ENCODE peak calls at places on chromosomes 7 and 10, in eight cellular contexts. One of them, this sample, is unnamed.

GRCh38 chr10:11551915-11552602 is 59.4 kb downstream of the USP6NL start:
- DNase-seq in IMR-90: peak; percentile 97
- DNase-seq in fibroblast of lung: peak; percentile 92
- DNase-seq in A673: peak; percentile 94
- DNase-seq in mammary epithelial cell: peak; percentile 95
- DNase-seq in transverse colon: no peak
- DNase-seq in endodermal cell: no peak
- DNase-seq in OCI-LY7: no peak
- DNase-seq in this sample: peak; percentile 65

GRCh38 chr10:60114765-60115586 is 208.6 kb upstream of the CCDC6 start:
- DNase-seq in fibroblast of lung: peak; percentile 85
- DNase-seq in OCI-LY7: peak; percentile 56
- DNase-seq in mammary epithelial cell: peak; percentile 55
- DNase-seq in transverse colon: no peak
- DNase-seq in endodermal cell: peak; percentile 60
- DNase-seq in IMR-90: peak; percentile 69
- DNase-seq in A673: peak; percentile 72
- DNase-seq in this sample: no peak

GRCh38 chr10:480928-481551 is 208.4 kb downstream of the DIP2C start:
- DNase-seq in IMR-90: peak; percentile 57
- DNase-seq in endodermal cell: peak; percentile 39
- DNase-seq in OCI-LY7: no peak
- DNase-seq in mammary epithelial cell: no peak
- DNase-seq in A673: peak; percentile 21
- DNase-seq in fibroblast of lung: peak; percentile 51
- DNase-seq in transverse colon: no peak
- DNase-seq in this sample: no peak

GRCh38 chr10:75395171-75395954 is 6.2 kb downstream of the ZNF503 start:
- DNase-seq in IMR-90: peak; percentile 48
- DNase-seq in transverse colon: peak; percentile 58
- DNase-seq in mammary epithelial cell: peak; percentile 26
- DNase-seq in fibroblast of lung: peak; percentile 53
- DNase-seq in A673: peak; percentile 51
- DNase-seq in OCI-LY7: no peak
- DNase-seq in endodermal cell: peak; percentile 89
- DNase-seq in this sample: no peak

GRCh38 chr10:78805176-78805575 is 263.6 kb upstream of the ZMIZ1 start:
- DNase-seq in endodermal cell: no peak
- DNase-seq in fibroblast of lung: peak; percentile 98
- DNase-seq in OCI-LY7: no peak
- DNase-seq in transverse colon: peak; percentile 50
- DNase-seq in mammary epithelial cell: peak; percentile 65
- DNase-seq in IMR-90: peak; percentile 99
- DNase-seq in A673: peak; percentile 51
- DNase-seq in this sample: peak; percentile 15

GRCh38 chr7:4386190-4386589 is 295.9 kb upstream of the FOXK1 start:
- DNase-seq in OCI-LY7: no peak
- DNase-seq in endodermal cell: no peak
- DNase-seq in transverse colon: no peak
- DNase-seq in IMR-90: no peak
- DNase-seq in A673: no peak
- DNase-seq in mammary epithelial cell: no peak
- DNase-seq in fibroblast of lung: no peak
- DNase-seq in this sample: no peak

GRCh38 chr10:97713351-97713827 is at the start of gene MARVELD1:
- DNase-seq in A673: peak; percentile 87
- DNase-seq in mammary epithelial cell: peak; percentile 66
- DNase-seq in OCI-LY7: no peak
- DNase-seq in transverse colon: peak; percentile 70
- DNase-seq in endodermal cell: peak; percentile 91
- DNase-seq in IMR-90: peak; percentile 77
- DNase-seq in fibroblast of lung: peak; percentile 87
- DNase-seq in this sample: peak; percentile 83

GRCh38 chr10:110977662-110978061 is 58.3 kb downstream of the SHOC2 start:
- DNase-seq in transverse colon: no peak
- DNase-seq in endodermal cell: no peak
- DNase-seq in OCI-LY7: no peak
- DNase-seq in fibroblast of lung: no peak
- DNase-seq in A673: no peak
- DNase-seq in mammary epithelial cell: no peak
- DNase-seq in IMR-90: peak; percentile 60
- DNase-seq in this sample: no peak

GRCh38 chr7:133570321-133570720 is 317.4 kb downstream of the EXOC4 start:
- DNase-seq in OCI-LY7: no peak
- DNase-seq in fibroblast of lung: peak; percentile 34
- DNase-seq in transverse colon: no peak
- DNase-seq in endodermal cell: no peak
- DNase-seq in mammary epithelial cell: no peak
- DNase-seq in IMR-90: peak; percentile 15
- DNase-seq in A673: no peak
- DNase-seq in this sample: no peak

GRCh38 chr7:104275900-104276299 is 52.5 kb upstream of the LHFPL3 start:
- DNase-seq in IMR-90: peak; percentile 8
- DNase-seq in endodermal cell: no peak
- DNase-seq in OCI-LY7: no peak
- DNase-seq in fibroblast of lung: no peak
- DNase-seq in A673: no peak
- DNase-seq in transverse colon: no peak
- DNase-seq in mammary epithelial cell: peak; percentile 20
- DNase-seq in this sample: no peak

GRCh38 chr7:22156205-22156604 is 200.7 kb downstream of the RAPGEF5 start:
- DNase-seq in mammary epithelial cell: peak; percentile 83
- DNase-seq in A673: peak; percentile 34
- DNase-seq in endodermal cell: no peak
- DNase-seq in fibroblast of lung: peak; percentile 43
- DNase-seq in IMR-90: peak; percentile 68
- DNase-seq in OCI-LY7: no peak
- DNase-seq in transverse colon: no peak
- DNase-seq in this sample: peak; percentile 67

GRCh38 chr10:28676968-28677888 is at the start of gene BAMBI:
- DNase-seq in A673: peak; percentile 98
- DNase-seq in transverse colon: peak; percentile 94
- DNase-seq in endodermal cell: peak; percentile 95
- DNase-seq in OCI-LY7: peak; percentile 95
- DNase-seq in fibroblast of lung: peak; percentile 88
- DNase-seq in mammary epithelial cell: peak; percentile 89
- DNase-seq in IMR-90: peak; percentile 89
- DNase-seq in this sample: peak; percentile 88

GRCh38 chr10:131174651-131175540 is 136.6 kb downstream of the TCERG1L start:
- DNase-seq in endodermal cell: peak; percentile 51
- DNase-seq in transverse colon: no peak
- DNase-seq in mammary epithelial cell: no peak
- DNase-seq in IMR-90: no peak
- DNase-seq in OCI-LY7: no peak
- DNase-seq in A673: no peak
- DNase-seq in fibroblast of lung: no peak
- DNase-seq in this sample: no peak

GRCh38 chr10:114624941-114625780 is 32.9 kb downstream of the ABLIM1 start:
- DNase-seq in A673: no peak
- DNase-seq in fibroblast of lung: no peak
- DNase-seq in mammary epithelial cell: peak; percentile 87
- DNase-seq in endodermal cell: no peak
- DNase-seq in transverse colon: no peak
- DNase-seq in OCI-LY7: no peak
- DNase-seq in IMR-90: peak; percentile 46
- DNase-seq in this sample: peak; percentile 77

GRCh38 chr10:126012485-126012884 is 116.1 kb downstream of the FANK1 start:
- DNase-seq in OCI-LY7: no peak
- DNase-seq in mammary epithelial cell: peak; percentile 37
- DNase-seq in A673: no peak
- DNase-seq in endodermal cell: no peak
- DNase-seq in IMR-90: peak; percentile 10
- DNase-seq in fibroblast of lung: no peak
- DNase-seq in transverse colon: no peak
- DNase-seq in this sample: peak; percentile 38

GRCh38 chr7:1850976-1851571 is 181.0 kb downstream of the ELFN1 start:
- DNase-seq in mammary epithelial cell: no peak
- DNase-seq in transverse colon: no peak
- DNase-seq in IMR-90: no peak
- DNase-seq in fibroblast of lung: no peak
- DNase-seq in endodermal cell: peak; percentile 42
- DNase-seq in OCI-LY7: no peak
- DNase-seq in A673: no peak
- DNase-seq in this sample: no peak

GRCh38 chr10:32340596-32341180 is 6.3 kb downstream of the EPC1 start:
- DNase-seq in OCI-LY7: no peak
- DNase-seq in mammary epithelial cell: no peak
- DNase-seq in fibroblast of lung: no peak
- DNase-seq in IMR-90: no peak
- DNase-seq in A673: no peak
- DNase-seq in transverse colon: no peak
- DNase-seq in endodermal cell: no peak
- DNase-seq in this sample: no peak

GRCh38 chr7:80941206-80941758 is 22.4 kb upstream of the SEMA3C start:
- DNase-seq in endodermal cell: no peak
- DNase-seq in A673: no peak
- DNase-seq in IMR-90: peak; percentile 75
- DNase-seq in OCI-LY7: no peak
- DNase-seq in mammary epithelial cell: peak; percentile 93
- DNase-seq in transverse colon: no peak
- DNase-seq in fibroblast of lung: peak; percentile 83
- DNase-seq in this sample: peak; percentile 69

GRCh38 chr10:77377678-77378352 is 259.8 kb downstream of the KCNMA1 start:
- DNase-seq in fibroblast of lung: no peak
- DNase-seq in endodermal cell: peak; percentile 69
- DNase-seq in transverse colon: no peak
- DNase-seq in OCI-LY7: no peak
- DNase-seq in A673: no peak
- DNase-seq in mammary epithelial cell: no peak
- DNase-seq in IMR-90: no peak
- DNase-seq in this sample: peak; percentile 41
- TF ChIP-seq CTCF in fibroblast of lung: no peak
- TF ChIP-seq CTCF in endodermal cell: peak; percentile 70
- TF ChIP-seq CTCF in transverse colon: no peak
- TF ChIP-seq CTCF in OCI-LY7: no peak
- TF ChIP-seq CTCF in A673: no peak
- TF ChIP-seq CTCF in mammary epithelial cell: peak; percentile 11
- TF ChIP-seq CTCF in IMR-90: no peak
- TF ChIP-seq CTCF in this sample: no peak

DNA sequence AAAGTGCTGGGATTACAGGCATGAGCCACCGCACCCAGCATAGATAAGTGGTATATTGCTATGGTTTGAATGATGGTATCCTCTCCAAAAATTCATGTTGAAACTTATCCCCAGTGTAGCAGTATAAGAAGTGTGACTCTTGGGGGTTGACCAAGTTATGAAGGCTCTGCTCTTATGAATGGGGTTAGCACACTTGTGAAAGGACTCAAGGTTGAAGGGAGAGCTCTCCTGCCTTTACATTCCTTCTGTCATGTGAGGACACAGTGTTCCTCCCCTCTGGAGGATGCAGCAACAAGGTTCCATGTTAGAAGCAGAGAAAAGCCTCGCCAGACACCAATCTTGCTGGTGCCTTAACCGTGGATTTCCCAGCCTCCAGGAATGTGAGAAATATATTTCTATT is 58.0 kb downstream of the ADK start:
- DNase-seq in IMR-90: no peak
- DNase-seq in fibroblast of lung: no peak
- DNase-seq in mammary epithelial cell: no peak
- DNase-seq in OCI-LY7: no peak
- DNase-seq in endodermal cell: no peak
- DNase-seq in transverse colon: no peak
- DNase-seq in A673: no peak
- DNase-seq in this sample: no peak
- H3K27ac ChIP-seq in IMR-90: no peak overlapping the region
- H3K27ac ChIP-seq in fibroblast of lung: no peak overlapping the region
- H3K27ac ChIP-seq in mammary epithelial cell: no peak overlapping the region
- H3K27ac ChIP-seq in OCI-LY7: no peak overlapping the region
- H3K27ac ChIP-seq in endodermal cell: no peak overlapping the region
- H3K27ac ChIP-seq in transverse colon: no peak overlapping the region
- H3K27ac ChIP-seq in A673: no peak overlapping the region
- H3K27ac ChIP-seq in this sample: peak overlapping the region; percentile 49

GRCh38 chr10:124249812-124250432 is 156.5 kb upstream of the CHST15 start:
- DNase-seq in transverse colon: peak; percentile 3
- DNase-seq in fibroblast of lung: no peak
- DNase-seq in mammary epithelial cell: no peak
- DNase-seq in A673: peak; percentile 30
- DNase-seq in endodermal cell: peak; percentile 67
- DNase-seq in IMR-90: no peak
- DNase-seq in OCI-LY7: peak; percentile 56
- DNase-seq in this sample: no peak
- TF ChIP-seq CTCF in transverse colon: no peak
- TF ChIP-seq CTCF in fibroblast of lung: no peak
- TF ChIP-seq CTCF in mammary epithelial cell: peak; percentile 24
- TF ChIP-seq CTCF in A673: peak; percentile 56
- TF ChIP-seq CTCF in endodermal cell: peak; percentile 78
- TF ChIP-seq CTCF in IMR-90: no peak
- TF ChIP-seq CTCF in OCI-LY7: peak; percentile 74
- TF ChIP-seq CTCF in this sample: no peak

GRCh38 chr7:155660758-155661093 is 16.3 kb downstream of the RBM33 start:
- DNase-seq in endodermal cell: no peak
- DNase-seq in mammary epithelial cell: no peak
- DNase-seq in fibroblast of lung: no peak
- DNase-seq in IMR-90: no peak
- DNase-seq in A673: no peak
- DNase-seq in transverse colon: no peak
- DNase-seq in OCI-LY7: no peak
- DNase-seq in this sample: no peak

GRCh38 chr7:155665079-155665956 is 20.9 kb downstream of the RBM33 start:
- DNase-seq in transverse colon: no peak
- DNase-seq in endodermal cell: no peak
- DNase-seq in fibroblast of lung: no peak
- DNase-seq in OCI-LY7: no peak
- DNase-seq in mammary epithelial cell: no peak
- DNase-seq in IMR-90: no peak
- DNase-seq in A673: no peak
- DNase-seq in this sample: no peak

GRCh38 chr7:155663942-155664341 is 19.5 kb downstream of the RBM33 start:
- DNase-seq in fibroblast of lung: no peak
- DNase-seq in transverse colon: no peak
- DNase-seq in endodermal cell: no peak
- DNase-seq in A673: no peak
- DNase-seq in IMR-90: no peak
- DNase-seq in mammary epithelial cell: no peak
- DNase-seq in OCI-LY7: no peak
- DNase-seq in this sample: no peak

GRCh38 chr7:155660059-155660757 is 15.7 kb downstream of the RBM33 start:
- DNase-seq in fibroblast of lung: no peak
- DNase-seq in OCI-LY7: no peak
- DNase-seq in mammary epithelial cell: peak; percentile 36
- DNase-seq in transverse colon: no peak
- DNase-seq in A673: no peak
- DNase-seq in IMR-90: peak; percentile 37
- DNase-seq in endodermal cell: no peak
- DNase-seq in this sample: no peak

DNA sequence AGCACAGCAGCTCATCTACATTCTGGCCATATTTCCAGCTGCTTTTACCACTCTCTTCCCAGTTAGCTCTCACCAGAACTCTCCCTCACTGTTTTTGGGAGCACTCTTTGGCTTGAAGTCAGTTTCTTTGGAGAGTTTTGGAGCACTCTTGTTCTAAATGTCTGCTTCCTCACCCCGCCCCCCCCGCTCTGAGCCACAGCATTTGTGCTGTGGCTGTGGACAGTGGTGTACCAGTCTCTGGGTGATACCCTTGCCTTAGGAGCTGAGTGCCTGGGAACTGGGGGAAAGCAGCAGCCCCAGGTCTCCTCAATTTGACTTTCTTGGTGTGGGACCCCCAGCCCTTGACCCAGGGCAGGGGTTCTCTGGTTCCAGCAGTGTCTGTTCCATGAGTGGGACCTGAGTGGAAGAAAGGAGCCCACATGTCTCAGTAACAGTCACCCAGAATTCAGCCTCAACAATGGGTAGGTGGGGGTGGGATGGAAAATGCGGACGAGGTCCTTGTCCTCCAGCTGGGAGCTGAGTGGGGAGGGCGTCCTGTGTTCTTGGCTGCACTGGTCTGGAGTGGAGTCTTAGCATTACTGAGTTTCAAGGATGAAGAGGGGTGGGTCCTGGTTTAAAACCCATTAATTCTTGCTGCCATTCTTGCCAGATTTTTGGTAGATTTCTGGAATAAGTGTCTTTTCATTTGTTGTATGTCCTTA is 18.0 kb downstream of the RBM33 start:
- DNase-seq in transverse colon: no peak
- DNase-seq in OCI-LY7: no peak
- DNase-seq in endodermal cell: no peak
- DNase-seq in mammary epithelial cell: no peak
- DNase-seq in fibroblast of lung: no peak
- DNase-seq in A673: no peak
- DNase-seq in IMR-90: no peak
- DNase-seq in this sample: no peak
- H3K27ac ChIP-seq in transverse colon: no peak overlapping the region
- H3K27ac ChIP-seq in OCI-LY7: no peak overlapping the region
- H3K27ac ChIP-seq in endodermal cell: no peak overlapping the region
- H3K27ac ChIP-seq in mammary epithelial cell: no peak overlapping the region
- H3K27ac ChIP-seq in fibroblast of lung: no peak overlapping the region
- H3K27ac ChIP-seq in A673: no peak overlapping the region
- H3K27ac ChIP-seq in IMR-90: no peak overlapping the region
- H3K27ac ChIP-seq in this sample: no peak overlapping the region

This sample was measured in RWPE1.